ENCODE peak calls at places on chromosomes 4 and X, in four cellular contexts. M, P, Q and S are unnamed samples.
A peak's percentile ranks its signal among the peaks of the same experiment; 100 is the strongest.

GRCh38 chrX:123330229-123330942 is 146.3 kb downstream of the GRIA3 start:
- DNase-seq in P (no peak), Q (no peak), M (peak; percentile 23), S (no peak)

GRCh38 chr4:16083217-16084191 is at the start of gene PROM1:
- DNase-seq in Q (peak; percentile 81), P (no peak), M (no peak), S (peak; percentile 81)

GRCh38 chr4:103076777-103077347 is 301 bp upstream of the SLC9B2 start:
- DNase-seq in Q (no peak), M (no peak), P (no peak), S (peak; percentile 23)

GRCh38 chrX:133531012-133531411 is 115.7 kb upstream of the GPC4 start:
- DNase-seq in P (no peak), Q (no peak), M (no peak), S (no peak)

GRCh38 chrX:108169768-108170167 is 78.2 kb downstream of the ATG4A start:
- DNase-seq in P (no peak), M (no peak), Q (no peak), S (no peak)

GRCh38 chr4:165443276-165443675 is 64.5 kb downstream of the CPE start:
- DNase-seq in Q (no peak), M (peak; percentile 65), P (no peak), S (no peak)

GRCh38 chr4:176238819-176239218 is 30.2 kb downstream of the ASB5 start:
- DNase-seq in M (peak; percentile 61), Q (peak; percentile 56), P (no peak), S (no peak)

GRCh38 chr4:76801621-76802545 is 96.1 kb downstream of the SOWAHB start:
- DNase-seq in Q (peak; percentile 90), M (peak; percentile 36), P (no peak), S (peak; percentile 64)

GRCh38 chr4:6472387-6473263 is at the start of gene PPP2R2C:
- DNase-seq in Q (peak; percentile 38), P (peak; percentile 52), M (no peak), S (peak; percentile 91)

GRCh38 chr4:73019462-73020047 is 50.0 kb downstream of the COX18 start:
- DNase-seq in P (peak; percentile 2), M (peak; percentile 31), Q (peak; percentile 36), S (peak; percentile 44)

GRCh38 chrX:103310592-103311400 is at the start of gene BEX2:
- DNase-seq in P (peak; percentile 73), M (peak; percentile 17), Q (peak; percentile 91), S (peak; percentile 87)

GRCh38 chr4:72314869-72315268 is 254.2 kb downstream of the ADAMTS3 start:
- DNase-seq in Q (no peak), P (no peak), M (peak; percentile 83), S (no peak)

GRCh38 chr4:108852691-108853090 is 89.8 kb upstream of the ETNPPL start:
- DNase-seq in Q (no peak), P (no peak), M (peak; percentile 27), S (no peak)

GRCh38 chrX:12930150-12930549 is 23.7 kb downstream of the TLR8 start:
- DNase-seq in Q (no peak), P (no peak), M (no peak), S (no peak)

GRCh38 chrX:63503541-63503940 is 152.4 kb upstream of the SPIN4 start:
- DNase-seq in Q (peak; percentile 87), P (no peak), M (peak; percentile 62), S (peak; percentile 10)

GRCh38 chr4:126106658-126107057 is 791.9 kb downstream of the FAT4 start:
- DNase-seq in M (no peak), P (no peak), Q (peak; percentile 47), S (peak; percentile 2)

GRCh38 chrX:73851014-73852009 is 288.3 kb downstream of the CHIC1 start:
- DNase-seq in Q (no peak), P (no peak), M (peak; percentile 95), S (no peak)

GRCh38 chrX:73849054-73849453 is 286.1 kb downstream of the CHIC1 start:
- DNase-seq in P (no peak), M (no peak), Q (no peak), S (no peak)

GRCh38 chrX:73847991-73848390 is 285.0 kb downstream of the CHIC1 start:
- DNase-seq in M (no peak), Q (peak; percentile 1), P (no peak), S (no peak)

GRCh38 chrX:73852022-73852421 is 289.0 kb downstream of the CHIC1 start:
- DNase-seq in M (no peak), Q (no peak), P (no peak), S (no peak)

DNA sequence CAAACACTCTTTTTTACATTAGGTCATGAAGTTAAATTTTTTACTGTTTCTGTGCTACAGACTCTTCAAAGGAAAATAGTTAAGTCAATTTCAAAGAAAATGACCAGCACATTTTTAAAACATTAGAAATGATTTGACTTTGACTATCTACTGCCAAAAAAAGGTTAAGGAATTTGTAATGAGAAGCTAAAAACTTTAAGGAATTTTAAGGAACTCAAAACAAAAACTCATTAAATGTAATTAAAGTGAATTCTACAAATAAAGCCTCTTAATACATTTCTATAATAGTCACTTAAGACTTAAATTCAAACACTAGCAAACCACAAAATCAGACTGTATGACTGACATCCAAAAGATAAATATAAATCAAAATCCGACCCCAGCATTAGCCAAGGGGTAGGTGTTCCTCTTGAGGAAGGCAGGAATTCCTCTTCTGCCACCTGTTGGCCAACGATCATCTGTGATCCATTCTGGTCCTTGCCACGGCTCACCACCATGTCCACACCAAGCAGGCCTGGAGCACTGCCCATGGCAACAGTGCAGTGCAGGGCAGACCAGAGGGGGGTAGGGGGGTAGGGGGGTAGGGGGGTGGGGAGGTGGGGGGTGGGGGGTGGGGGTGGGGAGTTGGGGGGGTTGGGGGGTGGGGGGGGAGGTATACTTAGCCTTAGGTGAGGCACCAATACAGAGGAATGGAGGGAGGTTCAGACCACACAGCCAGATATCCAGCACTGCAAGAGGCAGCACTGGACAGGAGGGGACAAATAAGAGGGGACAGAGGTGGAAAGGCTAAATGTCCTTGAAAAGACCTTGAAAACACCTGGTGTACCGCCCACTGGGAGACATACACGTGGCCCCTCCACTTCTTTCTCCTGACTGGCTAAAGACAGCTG is 287.4 kb downstream of the CHIC1 start:
- DNase-seq in M (peak; percentile 46), P (no peak), Q (peak; percentile 63), S (peak; percentile 69)
- H3K4me3 ChIP-seq in M (no peak overlapping the region), P (no peak overlapping the region), Q (no peak overlapping the region), S (no peak overlapping the region)

GRCh38 chrX:150465326-150465725 is 102.2 kb downstream of the MAMLD1 start:
- DNase-seq in M (no peak), Q (no peak), P (no peak), S (no peak)

GRCh38 chrX:150460781-150461180 is 97.7 kb downstream of the MAMLD1 start:
- DNase-seq in P (no peak), Q (no peak), M (no peak), S (no peak)

GRCh38 chrX:150465856-150466775 is 102.3 kb upstream of the MTM1 start:
- DNase-seq in P (no peak), Q (no peak), M (no peak), S (no peak)

GRCh38 chrX:150464001-150464400 is 100.9 kb downstream of the MAMLD1 start:
- DNase-seq in M (no peak), Q (no peak), P (no peak), S (no peak)

GRCh38 chrX:150463566-150463965 is 100.4 kb downstream of the MAMLD1 start:
- DNase-seq in P (no peak), M (no peak), Q (no peak), S (no peak)
- H3K27me3 ChIP-seq in P (no peaks in the 10 kb centered on the region), M (no peaks in the 10 kb centered on the region), Q (no peaks in the 10 kb centered on the region), S (no peaks in the 10 kb centered on the region)

GRCh38 chr4:149823770-149824221 is 8.2 kb upstream of the IQCM start:
- DNase-seq in Q (no peak), P (no peak), M (peak; percentile 90), S (no peak)
- H3K4me3 ChIP-seq in Q (no peak overlapping the region), P (no peak overlapping the region), M (no peak overlapping the region), S (no peak overlapping the region)

GRCh38 chr4:3859571-3859970 is 93.4 kb downstream of the ADRA2C start:
- DNase-seq in Q (no peak), M (no peak), P (no peak), S (no peak)
- H3K27me3 ChIP-seq in Q (no peaks in the 10 kb centered on the region), M (peaks cover 4% of the 10 kb centered on the region), P (peaks cover 91% of the 10 kb centered on the region), S (no peaks in the 10 kb centered on the region)

GRCh38 chrX:10818651-10819050 is 198.3 kb upstream of the MID1 start:
- DNase-seq in P (no peak), Q (no peak), M (no peak), S (no peak)

GRCh38 chrX:10821293-10821692 is 200.9 kb upstream of the MID1 start:
- DNase-seq in P (no peak), M (no peak), Q (no peak), S (no peak)

GRCh38 chrX:10819973-10820372 is 199.6 kb upstream of the MID1 start:
- DNase-seq in Q (no peak), M (no peak), P (no peak), S (no peak)
- H3K4me3 ChIP-seq in Q (no peak overlapping the region), M (no peak overlapping the region), P (no peak overlapping the region), S (no peak overlapping the region)